ENCODE peak calls at places on chromosomes 3 and 15, in four cellular contexts. O is B cell, W is body of pancreas, C is BJ. R is an unnamed sample.

GRCh38 chr3:31959951-31960792 is 20.9 kb downstream of the OSBPL10 start:
- DNase-seq in C (no peak), W (no peak), O (no peak), R (no peak)

GRCh38 chr15:78635346-78635745 is 5.7 kb downstream of the CHRNB4 start:
- DNase-seq in W (no peak), O (peak; percentile 34), C (no peak), R (no peak)

GRCh38 chr15:38549222-38549621 is 15.4 kb downstream of the RASGRP1 start:
- DNase-seq in C (no peak), W (no peak), O (no peak), R (no peak)

GRCh38 chr15:88742161-88742560 is 61.1 kb upstream of the ACAN start:
- DNase-seq in O (no peak), W (no peak), C (no peak), R (no peak)

GRCh38 chr3:55718074-55718473 is 231.0 kb upstream of the WNT5A start:
- DNase-seq in W (no peak), O (no peak), C (no peak), R (no peak)

GRCh38 chr15:55334371-55334770 is 15.3 kb downstream of the PIGB start:
- DNase-seq in W (no peak), C (no peak), O (no peak), R (no peak)

GRCh38 chr15:69926011-69926410 is 171.7 kb downstream of the TLE3 start:
- DNase-seq in C (no peak), W (no peak), O (no peak), R (no peak)

GRCh38 chr3:188627652-188628051 is 473.7 kb downstream of the LPP start:
- DNase-seq in C (peak; percentile 97), O (no peak), W (no peak), R (peak; percentile 82)

GRCh38 chr3:61730058-61730457 is 168.7 kb downstream of the PTPRG start:
- DNase-seq in W (no peak), C (no peak), O (no peak), R (no peak)

GRCh38 chr15:31098491-31098917 is 3.0 kb downstream of the TRPM1 start:
- DNase-seq in O (no peak), C (no peak), W (no peak), R (no peak)

GRCh38 chr3:40741729-40742128 is 217.0 kb downstream of the ZNF621 start:
- DNase-seq in W (no peak), C (no peak), O (no peak), R (no peak)

GRCh38 chr3:30286007-30286669 is 320.3 kb upstream of the TGFBR2 start:
- DNase-seq in C (peak; percentile 53), O (no peak), W (peak; percentile 82), R (peak; percentile 65)

GRCh38 chr3:147864754-147865354 is 455.7 kb downstream of the ZIC1 start:
- DNase-seq in C (no peak), W (no peak), O (no peak), R (no peak)

GRCh38 chr3:190346541-190346940 is 24.3 kb upstream of the CLDN1 start:
- DNase-seq in O (no peak), W (no peak), C (no peak), R (no peak)

GRCh38 chr3:49017229-49017615 is 1.2 kb downstream of the DALRD3 start:
- DNase-seq in O (no peak), C (no peak), W (no peak), R (no peak)

GRCh38 chr3:151210676-151211381 is 7.8 kb upstream of the GPR171 start:
- DNase-seq in C (no peak), W (no peak), O (no peak), R (no peak)
- TF ChIP-seq CTCF in C (peak; percentile 8), W (no peak), O (peak; percentile 31), R (no peak)

DNA sequence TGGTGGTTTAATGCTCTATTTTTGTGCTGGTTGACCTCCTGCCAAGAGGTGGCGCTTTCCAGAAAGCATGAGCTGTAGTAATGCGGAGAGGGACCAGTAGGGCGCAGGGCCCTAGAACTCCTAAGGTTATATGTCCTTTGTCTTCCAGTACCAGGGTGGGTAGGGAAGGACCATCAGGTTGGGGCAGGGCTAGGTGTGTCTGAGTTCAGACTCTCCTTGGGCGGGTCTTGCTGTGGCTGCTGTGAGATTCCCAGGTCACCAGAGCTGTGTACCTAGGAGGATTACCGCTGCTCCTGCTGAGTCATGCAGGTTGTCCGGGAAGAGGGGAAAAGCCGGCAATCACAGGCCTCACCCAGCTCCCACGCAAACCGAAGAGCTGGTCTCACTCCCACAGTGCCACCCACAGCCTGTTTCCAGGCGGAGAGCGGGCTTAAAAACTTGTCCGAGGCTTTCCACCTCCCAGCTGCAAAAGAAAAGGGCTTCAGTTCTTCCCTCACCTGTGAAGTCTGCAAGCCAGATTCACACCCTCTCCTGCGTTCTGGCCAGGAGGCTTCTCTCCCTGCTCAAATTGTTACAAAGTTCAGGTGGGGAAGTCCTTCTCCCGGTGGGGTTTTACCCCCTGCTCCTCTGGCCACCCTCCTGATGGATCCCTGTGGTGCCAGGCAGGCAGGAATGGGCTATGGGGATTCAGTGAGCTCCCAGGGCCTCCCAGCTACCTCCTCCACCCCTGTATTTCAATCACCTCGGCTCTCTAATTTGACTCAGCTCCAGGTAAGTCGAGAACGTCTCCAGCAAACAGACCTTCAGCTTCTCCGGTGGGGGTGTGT is 37.7 kb upstream of the BCHE start:
- DNase-seq in O (no peak), W (no peak), C (no peak), R (no peak)
- TF ChIP-seq CTCF in O (no peak), W (no peak), C (no peak), R (no peak)

GRCh38 chr15:22895465-22896190 is 57.2 kb downstream of the NIPA2 start:
- DNase-seq in W (no peak), C (no peak), O (no peak), R (no peak)
- TF ChIP-seq CTCF in W (no peak), C (no peak), O (no peak), R (no peak)

DNA sequence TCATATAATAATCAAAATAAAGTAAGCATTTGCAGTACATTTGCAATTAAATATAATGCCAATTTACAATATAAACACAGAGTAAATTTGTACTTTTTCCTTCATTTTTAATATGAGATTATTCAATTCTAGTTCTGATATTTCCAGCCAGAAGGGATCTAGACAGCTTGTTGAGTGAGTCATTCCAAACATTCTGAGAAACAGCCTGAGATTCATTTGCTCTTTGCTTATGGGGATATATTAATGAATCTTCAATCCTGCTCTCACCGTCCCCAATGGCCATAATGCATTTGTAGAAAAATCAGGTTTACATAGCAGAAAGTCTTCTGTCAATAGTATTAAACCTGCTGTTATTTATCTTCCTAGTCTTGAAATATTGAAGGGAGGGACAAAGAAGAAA is 554.2 kb downstream of the TUSC7 start:
- DNase-seq in O (no peak), W (no peak), C (no peak), R (no peak)
- TF ChIP-seq CTCF in O (no peak), W (no peak), C (no peak), R (no peak)

GRCh38 chr3:119223511-119223910 is 17.2 kb downstream of the B4GALT4 start:
- DNase-seq in W (no peak), C (no peak), O (no peak), R (no peak)
- TF ChIP-seq CTCF in W (no peak), C (no peak), O (no peak), R (no peak)

DNA sequence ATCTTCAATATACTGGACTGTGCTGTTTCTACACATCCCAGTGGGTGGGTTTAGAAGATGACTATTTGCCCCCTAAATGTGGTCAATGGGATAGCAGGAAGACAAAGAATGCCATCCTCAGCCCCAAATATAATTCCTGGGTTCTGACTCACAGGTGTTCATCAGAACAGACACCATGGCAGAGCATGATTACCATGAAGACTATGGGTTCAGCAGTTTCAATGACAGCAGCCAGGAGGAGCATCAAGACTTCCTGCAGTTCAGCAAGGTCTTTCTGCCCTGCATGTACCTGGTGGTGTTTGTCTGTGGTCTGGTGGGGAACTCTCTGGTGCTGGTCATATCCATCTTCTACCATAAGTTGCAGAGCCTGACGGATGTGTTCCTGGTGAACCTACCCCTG is 3.0 kb downstream of the CXCR6 start:
- DNase-seq in C (no peak), O (no peak), W (no peak), R (no peak)
- TF ChIP-seq CTCF in C (no peak), O (no peak), W (no peak), R (no peak)

GRCh38 chr15:39685999-39686613 is 96.5 kb downstream of the FSIP1 start:
- DNase-seq in W (peak; percentile 25), O (no peak), C (no peak), R (no peak)
- TF ChIP-seq CTCF in W (peak; percentile 77), O (peak; percentile 92), C (peak; percentile 63), R (peak; percentile 69)

GRCh38 chr15:96583671-96584070 is 253.2 kb downstream of the NR2F2 start:
- DNase-seq in W (no peak), C (no peak), O (no peak), R (no peak)
- TF ChIP-seq CTCF in W (no peak), C (no peak), O (no peak), R (no peak)

DNA sequence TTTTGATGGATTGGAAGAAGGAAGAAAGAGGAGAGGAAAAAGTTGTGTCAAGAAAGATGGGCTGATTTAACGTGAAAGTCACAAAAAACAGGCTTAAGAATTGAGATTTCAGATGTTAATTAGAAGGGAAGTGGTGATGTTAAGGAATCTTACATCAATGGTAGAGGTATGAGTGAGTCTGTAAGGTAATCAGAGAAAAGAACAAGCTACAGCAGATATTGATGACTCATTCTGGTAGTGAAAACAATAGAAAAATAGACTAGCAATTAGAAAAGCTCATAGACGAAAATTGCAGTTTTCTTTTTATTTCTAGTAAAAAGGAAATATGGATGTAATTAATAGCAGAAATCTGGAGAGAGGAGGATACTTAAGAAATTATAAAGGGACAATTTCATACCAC is 559.6 kb downstream of the MCTP2 start:
- DNase-seq in C (no peak), W (no peak), O (no peak), R (no peak)
- TF ChIP-seq CTCF in C (no peak), W (no peak), O (no peak), R (no peak)

GRCh38 chr3:182393830-182394367 is 399.4 kb upstream of the ATP11B start:
- DNase-seq in O (no peak), C (no peak), W (no peak), R (no peak)

GRCh38 chr3:182393151-182393550 is 400.2 kb upstream of the ATP11B start:
- DNase-seq in C (no peak), W (no peak), O (no peak), R (no peak)

GRCh38 chr3:182388506-182388905 is 404.8 kb upstream of the ATP11B start:
- DNase-seq in O (no peak), C (no peak), W (no peak), R (no peak)

GRCh38 chr3:182389041-182389815 is 404.1 kb upstream of the ATP11B start:
- DNase-seq in W (no peak), C (no peak), O (no peak), R (no peak)

GRCh38 chr3:182392182-182392917 is 401.0 kb upstream of the ATP11B start:
- DNase-seq in O (no peak), W (no peak), C (no peak), R (no peak)
- TF ChIP-seq CTCF in O (no peak), W (no peak), C (no peak), R (no peak)

R was measured in AG04449.